ENCODE peak calls at places on chromosomes 16 and 17, in four cellular contexts. G is PC-3, S is SK-N-SH, I is neural progenitor cell. M is an unnamed sample.
A peak's percentile ranks its signal among the peaks of the same experiment; 100 is the strongest.

GRCh38 chr17:62891659-62892058 is 74.4 kb upstream of the TANC2 start:
- DNase-seq in G (no peak), I (no peak), S (no peak), M (no peak)

GRCh38 chr16:81655474-81656162 is 123.5 kb upstream of the PLCG2 start:
- DNase-seq in S (no peak), G (no peak), I (no peak), M (no peak)

GRCh38 chr16:27223226-27223610 is 19.9 kb downstream of the KDM8 start:
- DNase-seq in G (no peak), I (no peak), S (no peak), M (no peak)

GRCh38 chr17:72984925-72985322 is 107.6 kb downstream of the SLC39A11 start:
- DNase-seq in G (peak; percentile 81), I (no peak), S (no peak), M (no peak)

GRCh38 chr16:31727553-31727952 is 146.1 kb upstream of the ZNF267 start:
- DNase-seq in I (no peak), G (no peak), S (no peak), M (no peak)

GRCh38 chr17:56130030-56130429 is 23.2 kb upstream of the ANKFN1 start:
- DNase-seq in G (no peak), S (no peak), I (peak; percentile 39), M (no peak)

GRCh38 chr16:4869147-4869790 is 22.0 kb downstream of the UBN1 start:
- DNase-seq in S (no peak), G (no peak), I (no peak), M (no peak)

GRCh38 chr17:28379814-28380571 is 8.5 kb downstream of the SARM1 start:
- DNase-seq in G (peak; percentile 88), I (no peak), S (peak; percentile 76), M (peak; percentile 60)

GRCh38 chr17:7128174-7128573 is 13.6 kb upstream of the ASGR2 start:
- DNase-seq in G (no peak), I (no peak), S (no peak), M (no peak)

GRCh38 chr17:83068641-83069570 is 10.5 kb upstream of the METRNL start:
- DNase-seq in S (no peak), I (no peak), G (no peak), M (no peak)

GRCh38 chr16:86437348-86437747 is 73.0 kb upstream of the FOXF1 start:
- DNase-seq in S (no peak), G (no peak), I (no peak), M (no peak)

GRCh38 chr16:55470533-55471371 is 8.2 kb upstream of the MMP2 start:
- DNase-seq in S (no peak), I (no peak), G (peak; percentile 50), M (peak; percentile 74)

GRCh38 chr17:66964930-66965800 is 658 bp downstream of the CACNG4 start:
- DNase-seq in I (peak; percentile 74), G (peak; percentile 34), S (peak; percentile 99), M (no peak)

GRCh38 chr17:3893003-3893719 is at the start of gene CAMKK1:
- DNase-seq in G (peak; percentile 85), S (peak; percentile 99), I (peak; percentile 95), M (peak; percentile 95)

GRCh38 chr16:67767953-67768352 is 38.4 kb downstream of the RANBP10 start:
- DNase-seq in S (no peak), G (peak; percentile 9), I (no peak), M (peak; percentile 77)

GRCh38 chr17:73542323-73542722 is 101.9 kb downstream of the SDK2 start:
- DNase-seq in G (no peak), I (peak; percentile 43), S (no peak), M (no peak)

GRCh38 chr17:74133726-74134125 is 69.8 kb upstream of the RPL38 start:
- DNase-seq in I (no peak), G (no peak), S (no peak), M (no peak)

GRCh38 chr16:1468456-1468855 is 6.4 kb downstream of the CLCN7 start:
- DNase-seq in I (no peak), S (no peak), G (no peak), M (no peak)

GRCh38 chr17:49254066-49254465 is 23.5 kb upstream of the PHOSPHO1 start:
- DNase-seq in I (no peak), S (no peak), G (no peak), M (no peak)

GRCh38 chr16:1089439-1089821 is 6.6 kb downstream of the C1QTNF8 start:
- DNase-seq in G (no peak), S (no peak), I (no peak), M (peak; percentile 31)

GRCh38 chr17:40371261-40371929 is 6.9 kb upstream of the GJD3 start:
- DNase-seq in S (peak; percentile 52), I (no peak), G (no peak), M (no peak)

GRCh38 chr16:57906385-57907316 is 64.3 kb downstream of the CNGB1 start:
- DNase-seq in I (peak; percentile 62), S (no peak), G (no peak), M (peak; percentile 51)

GRCh38 chr16:81279375-81279774 is 35.4 kb upstream of the GAN start:
- DNase-seq in G (peak; percentile 23), I (no peak), S (no peak), M (peak; percentile 62)

GRCh38 chr17:33049781-33050414 is 58.3 kb downstream of the SPACA3 start:
- DNase-seq in S (peak; percentile 61), G (peak; percentile 56), I (peak; percentile 72), M (peak; percentile 62)

GRCh38 chr17:53119773-53120172 is 703.0 kb upstream of the KIF2B start:
- DNase-seq in G (no peak), S (no peak), I (no peak), M (no peak)

GRCh38 chr17:50620848-50621247 is 13.8 kb upstream of the ABCC3 start:
- DNase-seq in S (peak; percentile 74), I (peak; percentile 49), G (no peak), M (no peak)
- H3F3A ChIP-seq in S (no peaks in the 10 kb centered on the region), I (peaks cover 38% of the 10 kb centered on the region), G (no peaks in the 10 kb centered on the region), M (no peaks in the 10 kb centered on the region)

GRCh38 chr17:65173284-65173793 is 36.2 kb downstream of the RGS9 start:
- DNase-seq in G (peak; percentile 78), S (peak; percentile 71), I (no peak), M (peak; percentile 32)
- TF ChIP-seq EZH2phosphoT487 in G (no peak), S (no peak), I (no peak), M (no peak)

DNA sequence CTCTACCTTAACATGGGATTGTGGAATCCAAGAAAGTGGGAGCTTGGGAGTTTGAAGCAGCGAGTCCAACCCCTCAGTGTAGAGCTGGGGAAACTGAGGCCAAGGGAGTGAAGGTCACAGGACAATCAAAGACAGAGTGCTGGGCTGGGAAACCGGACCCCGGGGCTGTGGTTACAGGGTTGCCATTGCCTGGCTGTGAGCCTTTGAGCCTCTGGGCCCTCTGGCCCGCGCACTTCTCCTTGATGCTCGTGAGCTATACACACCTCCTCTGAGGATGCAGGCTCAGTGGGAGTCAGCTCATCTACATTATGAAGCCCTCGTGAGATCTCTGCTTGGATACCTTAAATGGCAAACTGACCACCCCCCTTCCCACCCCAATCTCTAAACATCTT is 2.1 kb downstream of the ABCC3 start:
- DNase-seq in G (no peak), I (no peak), S (peak; percentile 14), M (no peak)
- H3F3A ChIP-seq in G (peaks cover 12% of the 10 kb centered on the region), I (peaks cover 11% of the 10 kb centered on the region), S (peaks cover 42% of the 10 kb centered on the region), M (peaks cover 29% of the 10 kb centered on the region)

DNA sequence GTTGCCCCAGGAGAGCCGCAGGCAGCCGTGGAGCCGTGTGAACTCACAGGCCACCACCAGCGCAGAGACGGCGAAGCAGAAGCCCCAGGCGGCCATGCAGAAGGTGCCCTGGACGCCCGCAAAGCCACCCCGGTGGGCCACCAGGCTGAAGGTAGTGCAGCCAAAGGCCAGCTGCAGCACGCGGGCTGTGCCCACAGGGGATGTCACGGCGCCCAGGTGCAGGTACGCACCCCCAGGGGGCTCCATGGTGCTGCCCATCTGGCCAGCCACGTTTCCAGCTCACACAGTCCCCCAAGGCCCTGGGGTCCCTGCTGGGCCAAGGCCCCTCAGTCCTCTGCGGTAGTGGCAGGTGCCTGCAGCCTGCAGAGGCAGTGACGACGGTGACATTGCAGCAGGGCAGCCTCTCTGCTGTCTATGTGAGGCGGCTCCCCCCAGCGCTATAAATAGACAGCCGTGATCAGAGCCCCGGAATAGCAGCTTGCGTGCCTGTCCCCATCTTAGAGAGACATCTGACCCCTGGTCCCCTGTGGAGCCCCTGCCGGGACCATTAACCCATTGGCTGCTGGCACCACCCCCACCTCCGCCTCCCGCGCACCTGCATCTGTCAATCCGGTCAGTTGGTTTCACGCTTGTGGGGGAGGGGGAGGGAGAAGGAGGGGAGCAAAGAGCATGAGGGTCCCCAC is 4.5 kb upstream of the PYCR1 start:
- DNase-seq in I (peak; percentile 62), S (no peak), G (no peak), M (no peak)
- TF ChIP-seq EZH2phosphoT487 in I (no peak), S (no peak), G (no peak), M (no peak)

GRCh38 chr16:20903116-20903888 is 2.7 kb downstream of the LYRM1 start:
- DNase-seq in G (no peak), I (no peak), S (no peak), M (no peak)
- H3F3A ChIP-seq in G (peaks cover 10% of the 10 kb centered on the region), I (peaks cover 6% of the 10 kb centered on the region), S (peaks cover 21% of the 10 kb centered on the region), M (peaks cover 80% of the 10 kb centered on the region)

GRCh38 chr16:52066951-52067350 is 480.0 kb downstream of the TOX3 start:
- DNase-seq in S (no peak), G (no peak), I (no peak), M (no peak)

GRCh38 chr16:52070341-52071057 is 476.4 kb downstream of the TOX3 start:
- DNase-seq in G (no peak), S (no peak), I (no peak), M (no peak)

GRCh38 chr16:52071101-52071500 is 475.8 kb downstream of the TOX3 start:
- DNase-seq in G (no peak), I (no peak), S (no peak), M (no peak)

GRCh38 chr16:52069866-52070265 is 477.1 kb downstream of the TOX3 start:
- DNase-seq in I (peak; percentile 59), G (peak; percentile 2), S (peak; percentile 0), M (peak; percentile 43)

GRCh38 chr16:52068447-52069074 is 478.4 kb downstream of the TOX3 start:
- DNase-seq in S (peak; percentile 1), I (peak; percentile 72), G (peak; percentile 5), M (peak; percentile 35)
- TF ChIP-seq EZH2phosphoT487 in S (no peak), I (no peak), G (no peak), M (no peak)

GRCh38 chr17:76142044-76143041 is 1.3 kb upstream of the FOXJ1 start:
- DNase-seq in S (peak; percentile 50), G (no peak), I (peak; percentile 53), M (no peak)
- H3F3A ChIP-seq in S (peaks cover 4% of the 10 kb centered on the region), G (no peaks in the 10 kb centered on the region), I (peaks cover 44% of the 10 kb centered on the region), M (no peaks in the 10 kb centered on the region)

GRCh38 chr17:1071103-1071825 is 74.3 kb downstream of the TIMM22 start:
- DNase-seq in G (no peak), I (no peak), S (peak; percentile 87), M (no peak)

GRCh38 chr17:1072551-1072961 is 75.6 kb downstream of the TIMM22 start:
- DNase-seq in I (no peak), G (no peak), S (no peak), M (no peak)

GRCh38 chr17:1069847-1070246 is 72.9 kb downstream of the TIMM22 start:
- DNase-seq in G (no peak), I (no peak), S (no peak), M (no peak)

GRCh38 chr17:1068356-1068755 is 71.4 kb downstream of the TIMM22 start:
- DNase-seq in S (no peak), I (no peak), G (no peak), M (no peak)

GRCh38 chr17:1070411-1070810 is 73.5 kb downstream of the TIMM22 start:
- DNase-seq in I (no peak), S (no peak), G (no peak), M (no peak)
- TF ChIP-seq EZH2phosphoT487 in I (no peak), S (no peak), G (no peak), M (no peak)

M was measured in GM23248.